ENCODE peak calls at places on chromosomes 7 and 10, in four cellular contexts. One of them, this sample, is unnamed. For H3K27me3, the result is how much of the 10 kb centered on the place peaks cover.

GRCh38 chr7:64882341-64883112 is 20.5 kb upstream of the ZNF273 start:
- DNase-seq in neuronal stem cell: no peak
- DNase-seq in spleen: peak
- DNase-seq in endothelial cell of umbilical vein: peak
- DNase-seq in this sample: peak

GRCh38 chr10:49179699-49180511 is 8.3 kb downstream of the TMEM273 start:
- DNase-seq in neuronal stem cell: no peak
- DNase-seq in spleen: peak
- DNase-seq in endothelial cell of umbilical vein: no peak
- DNase-seq in this sample: peak

GRCh38 chr10:85284778-85285397 is 956.5 kb downstream of the CCSER2 start:
- DNase-seq in endothelial cell of umbilical vein: no peak
- DNase-seq in neuronal stem cell: no peak
- DNase-seq in spleen: no peak
- DNase-seq in this sample: no peak

GRCh38 chr10:14244147-14244546 is 86.6 kb downstream of the FRMD4A start:
- DNase-seq in spleen: no peak
- DNase-seq in neuronal stem cell: no peak
- DNase-seq in endothelial cell of umbilical vein: no peak
- DNase-seq in this sample: no peak

GRCh38 chr7:105678811-105679495 is 97.7 kb upstream of the EFCAB10 start:
- DNase-seq in neuronal stem cell: no peak
- DNase-seq in spleen: peak
- DNase-seq in endothelial cell of umbilical vein: peak
- DNase-seq in this sample: peak

GRCh38 chr10:98956576-98957260 is 278.9 kb downstream of the HPSE2 start:
- DNase-seq in neuronal stem cell: no peak
- DNase-seq in endothelial cell of umbilical vein: no peak
- DNase-seq in spleen: no peak
- DNase-seq in this sample: no peak

GRCh38 chr7:45181286-45181960 is 23.8 kb downstream of the RAMP3 start:
- DNase-seq in endothelial cell of umbilical vein: no peak
- DNase-seq in spleen: peak
- DNase-seq in neuronal stem cell: no peak
- DNase-seq in this sample: peak

GRCh38 chr10:31758495-31758894 is 170.1 kb downstream of the ARHGAP12 start:
- DNase-seq in endothelial cell of umbilical vein: no peak
- DNase-seq in neuronal stem cell: no peak
- DNase-seq in spleen: no peak
- DNase-seq in this sample: no peak

GRCh38 chr10:24822557-24822956 is 98.9 kb upstream of the ARHGAP21 start:
- DNase-seq in spleen: no peak
- DNase-seq in endothelial cell of umbilical vein: no peak
- DNase-seq in neuronal stem cell: no peak
- DNase-seq in this sample: no peak

GRCh38 chr7:99919814-99920618 is 686 bp upstream of the TRIM4 start:
- DNase-seq in spleen: no peak
- DNase-seq in neuronal stem cell: no peak
- DNase-seq in endothelial cell of umbilical vein: no peak
- DNase-seq in this sample: no peak

GRCh38 chr7:74284781-74285259 is 4.4 kb upstream of the CLIP2 start:
- DNase-seq in endothelial cell of umbilical vein: no peak
- DNase-seq in spleen: no peak
- DNase-seq in neuronal stem cell: no peak
- DNase-seq in this sample: no peak

GRCh38 chr10:34751272-34751671 is 63.8 kb downstream of the PARD3 start:
- DNase-seq in spleen: no peak
- DNase-seq in neuronal stem cell: no peak
- DNase-seq in endothelial cell of umbilical vein: no peak
- DNase-seq in this sample: no peak

GRCh38 chr7:101792051-101792651 is 25.3 kb upstream of the CUX1 start:
- DNase-seq in neuronal stem cell: no peak
- DNase-seq in spleen: peak
- DNase-seq in endothelial cell of umbilical vein: no peak
- DNase-seq in this sample: no peak

GRCh38 chr10:131068760-131069159 is 242.8 kb downstream of the TCERG1L start:
- DNase-seq in spleen: peak
- DNase-seq in endothelial cell of umbilical vein: no peak
- DNase-seq in neuronal stem cell: no peak
- DNase-seq in this sample: no peak

GRCh38 chr10:89217057-89217990 is 10.2 kb upstream of the CH25H start:
- DNase-seq in neuronal stem cell: peak
- DNase-seq in spleen: no peak
- DNase-seq in endothelial cell of umbilical vein: peak
- DNase-seq in this sample: no peak

GRCh38 chr7:74057987-74058386 is 25.6 kb upstream of the LIMK1 start:
- DNase-seq in spleen: no peak
- DNase-seq in neuronal stem cell: no peak
- DNase-seq in endothelial cell of umbilical vein: no peak
- DNase-seq in this sample: no peak

GRCh38 chr7:102287465-102288146 is 938 bp downstream of the SH2B2 start:
- DNase-seq in spleen: peak
- DNase-seq in neuronal stem cell: no peak
- DNase-seq in endothelial cell of umbilical vein: no peak
- DNase-seq in this sample: no peak

GRCh38 chr7:118949031-118949430 is 724.5 kb downstream of the ANKRD7 start:
- DNase-seq in neuronal stem cell: no peak
- DNase-seq in endothelial cell of umbilical vein: no peak
- DNase-seq in spleen: no peak
- DNase-seq in this sample: no peak

GRCh38 chr10:127999291-127999690 is 92.4 kb downstream of the PTPRE start:
- DNase-seq in endothelial cell of umbilical vein: no peak
- DNase-seq in neuronal stem cell: no peak
- DNase-seq in spleen: no peak
- DNase-seq in this sample: no peak

GRCh38 chr10:48390933-48391845 is 84.7 kb downstream of the MAPK8 start:
- DNase-seq in endothelial cell of umbilical vein: peak
- DNase-seq in spleen: no peak
- DNase-seq in neuronal stem cell: no peak
- DNase-seq in this sample: no peak

GRCh38 chr7:8590791-8591190 is 157.4 kb downstream of the NXPH1 start:
- DNase-seq in neuronal stem cell: no peak
- DNase-seq in spleen: no peak
- DNase-seq in endothelial cell of umbilical vein: no peak
- DNase-seq in this sample: no peak

GRCh38 chr10:95391570-95392249 is 100.9 kb upstream of the PDLIM1 start:
- DNase-seq in neuronal stem cell: peak
- DNase-seq in spleen: no peak
- DNase-seq in endothelial cell of umbilical vein: no peak
- DNase-seq in this sample: no peak

GRCh38 chr7:73340514-73340913 is 12.6 kb downstream of the FKBP6 start:
- DNase-seq in spleen: peak
- DNase-seq in endothelial cell of umbilical vein: no peak
- DNase-seq in neuronal stem cell: no peak
- DNase-seq in this sample: no peak

GRCh38 chr7:148819697-148820332 is 64.3 kb downstream of the EZH2 start:
- DNase-seq in neuronal stem cell: no peak
- DNase-seq in spleen: no peak
- DNase-seq in endothelial cell of umbilical vein: peak
- DNase-seq in this sample: no peak

GRCh38 chr10:93755443-93756127 is 2.2 kb upstream of the LGI1 start:
- DNase-seq in endothelial cell of umbilical vein: no peak
- DNase-seq in spleen: no peak
- DNase-seq in neuronal stem cell: no peak
- DNase-seq in this sample: no peak

GRCh38 chr10:126969310-126969709 is 64.1 kb downstream of the DOCK1 start:
- DNase-seq in endothelial cell of umbilical vein: no peak
- DNase-seq in spleen: no peak
- DNase-seq in neuronal stem cell: no peak
- DNase-seq in this sample: no peak

GRCh38 chr7:1231214-1232102 is 1.2 kb upstream of the UNCX start:
- DNase-seq in spleen: peak
- DNase-seq in endothelial cell of umbilical vein: no peak
- DNase-seq in neuronal stem cell: no peak
- DNase-seq in this sample: peak

GRCh38 chr10:127162841-127163240 is 33.5 kb downstream of the INSYN2A start:
- DNase-seq in neuronal stem cell: no peak
- DNase-seq in spleen: no peak
- DNase-seq in endothelial cell of umbilical vein: no peak
- DNase-seq in this sample: no peak

GRCh38 chr7:118802726-118803125 is 578.2 kb downstream of the ANKRD7 start:
- DNase-seq in endothelial cell of umbilical vein: no peak
- DNase-seq in spleen: no peak
- DNase-seq in neuronal stem cell: no peak
- DNase-seq in this sample: no peak

GRCh38 chr7:99926351-99926750 is 3.1 kb downstream of the GJC3 start:
- DNase-seq in endothelial cell of umbilical vein: no peak
- DNase-seq in spleen: no peak
- DNase-seq in neuronal stem cell: no peak
- DNase-seq in this sample: no peak

GRCh38 chr10:103493911-103494877 is 689 bp downstream of the NEURL1 start:
- DNase-seq in spleen: peak
- DNase-seq in neuronal stem cell: no peak
- DNase-seq in endothelial cell of umbilical vein: no peak
- DNase-seq in this sample: peak

DNA sequence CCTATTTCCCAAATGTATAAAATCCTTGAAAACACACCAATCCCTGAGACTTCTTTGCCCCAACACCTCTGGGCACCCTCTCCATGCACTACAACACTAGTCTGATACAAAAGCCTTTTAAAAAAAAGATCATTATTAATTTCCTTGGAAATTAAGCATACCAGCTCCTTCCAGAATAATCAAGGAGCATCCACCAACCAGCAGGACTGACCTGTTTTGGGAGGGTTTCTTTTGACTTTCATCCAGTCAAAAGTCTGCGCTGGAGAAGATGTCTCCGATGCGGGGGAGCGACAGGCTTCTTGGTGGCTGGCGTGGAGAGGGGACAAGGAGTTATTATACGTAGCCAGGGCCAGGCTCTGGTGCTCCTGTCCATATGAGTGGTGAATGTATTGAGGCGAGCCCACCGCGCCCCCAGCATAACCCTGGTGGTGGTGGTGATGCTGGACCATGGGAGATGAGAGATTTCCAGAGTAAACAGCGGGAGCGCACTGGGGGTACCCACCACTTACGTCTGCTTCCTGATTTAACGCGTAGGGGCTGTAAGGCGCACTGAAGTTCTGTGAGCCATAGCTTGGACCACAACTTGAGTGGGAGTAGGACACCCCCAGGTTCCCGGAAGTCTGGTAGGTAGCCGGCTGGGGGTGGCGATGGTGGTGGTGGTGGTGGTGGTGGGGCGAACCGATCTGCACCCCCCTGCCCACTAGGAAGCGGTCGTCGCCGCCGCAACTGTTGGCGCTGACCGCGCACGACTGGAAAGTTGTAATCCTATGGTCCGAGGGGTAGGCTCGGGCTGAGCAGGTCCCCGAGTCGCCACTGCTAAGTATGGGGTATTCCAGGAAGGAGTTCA is 527 bp downstream of the HOXA1 start:
- DNase-seq in endothelial cell of umbilical vein: no peak
- DNase-seq in neuronal stem cell: peak
- DNase-seq in spleen: no peak
- DNase-seq in this sample: no peak
- H3K27me3 ChIP-seq in endothelial cell of umbilical vein: under half
- H3K27me3 ChIP-seq in neuronal stem cell: under half
- H3K27me3 ChIP-seq in spleen: under half
- H3K27me3 ChIP-seq in this sample: under half

GRCh38 chr10:92688573-92688926 is 1.2 kb upstream of the HHEX start:
- DNase-seq in neuronal stem cell: no peak
- DNase-seq in spleen: no peak
- DNase-seq in endothelial cell of umbilical vein: no peak
- DNase-seq in this sample: no peak
- H3K27me3 ChIP-seq in neuronal stem cell: under half
- H3K27me3 ChIP-seq in spleen: under half
- H3K27me3 ChIP-seq in endothelial cell of umbilical vein: under half
- H3K27me3 ChIP-seq in this sample: under half

DNA sequence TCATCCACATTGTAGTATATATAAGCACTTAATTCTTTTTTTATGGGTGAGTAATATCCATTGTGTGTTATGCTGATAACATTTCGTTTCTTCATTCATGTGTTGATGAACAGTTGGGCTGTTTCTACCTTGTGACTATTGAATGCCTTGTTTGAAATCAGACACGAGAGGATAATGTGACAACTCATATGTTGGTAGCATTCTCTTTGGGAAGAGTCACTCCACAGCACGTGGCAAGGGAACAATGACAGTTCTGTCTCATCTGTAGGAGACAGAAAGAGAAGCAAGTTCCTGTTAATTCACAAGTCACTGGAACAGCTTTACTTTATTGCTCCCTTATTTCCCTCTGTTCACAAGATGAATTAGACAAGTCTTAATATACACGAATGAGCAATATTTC is 125.2 kb downstream of the SEC23IP start:
- DNase-seq in endothelial cell of umbilical vein: no peak
- DNase-seq in neuronal stem cell: no peak
- DNase-seq in spleen: no peak
- DNase-seq in this sample: no peak
- H3K27me3 ChIP-seq in endothelial cell of umbilical vein: under half
- H3K27me3 ChIP-seq in neuronal stem cell: under half
- H3K27me3 ChIP-seq in spleen: under half
- H3K27me3 ChIP-seq in this sample: under half

GRCh38 chr7:155190608-155191536 is 106.8 kb upstream of the INSIG1 start:
- DNase-seq in neuronal stem cell: peak
- DNase-seq in endothelial cell of umbilical vein: peak
- DNase-seq in spleen: peak
- DNase-seq in this sample: peak

GRCh38 chr7:155188357-155188756 is 109.3 kb upstream of the INSIG1 start:
- DNase-seq in spleen: no peak
- DNase-seq in endothelial cell of umbilical vein: no peak
- DNase-seq in neuronal stem cell: no peak
- DNase-seq in this sample: no peak

GRCh38 chr7:155187061-155187785 is 110.5 kb upstream of the INSIG1 start:
- DNase-seq in neuronal stem cell: no peak
- DNase-seq in endothelial cell of umbilical vein: no peak
- DNase-seq in spleen: no peak
- DNase-seq in this sample: no peak

GRCh38 chr7:155189600-155189989 is 108.1 kb upstream of the INSIG1 start:
- DNase-seq in neuronal stem cell: no peak
- DNase-seq in endothelial cell of umbilical vein: no peak
- DNase-seq in spleen: no peak
- DNase-seq in this sample: no peak

GRCh38 chr7:155188821-155189599 is 108.7 kb upstream of the INSIG1 start:
- DNase-seq in endothelial cell of umbilical vein: no peak
- DNase-seq in spleen: no peak
- DNase-seq in neuronal stem cell: no peak
- DNase-seq in this sample: no peak
- H3K27me3 ChIP-seq in endothelial cell of umbilical vein: under half
- H3K27me3 ChIP-seq in spleen: under half
- H3K27me3 ChIP-seq in neuronal stem cell: under half
- H3K27me3 ChIP-seq in this sample: under half

GRCh38 chr10:51932530-51932929 is 233.1 kb upstream of the CSTF2T start:
- DNase-seq in neuronal stem cell: no peak
- DNase-seq in endothelial cell of umbilical vein: peak
- DNase-seq in spleen: no peak
- DNase-seq in this sample: no peak

GRCh38 chr10:51934373-51934772 is 235.0 kb upstream of the CSTF2T start:
- DNase-seq in spleen: no peak
- DNase-seq in endothelial cell of umbilical vein: no peak
- DNase-seq in neuronal stem cell: no peak
- DNase-seq in this sample: no peak

GRCh38 chr10:51937736-51938135 is 238.3 kb upstream of the CSTF2T start:
- DNase-seq in endothelial cell of umbilical vein: no peak
- DNase-seq in neuronal stem cell: no peak
- DNase-seq in spleen: no peak
- DNase-seq in this sample: no peak

GRCh38 chr10:51937313-51937712 is 237.9 kb upstream of the CSTF2T start:
- DNase-seq in endothelial cell of umbilical vein: no peak
- DNase-seq in spleen: no peak
- DNase-seq in neuronal stem cell: no peak
- DNase-seq in this sample: no peak
- H3K27me3 ChIP-seq in endothelial cell of umbilical vein: under half
- H3K27me3 ChIP-seq in spleen: under half
- H3K27me3 ChIP-seq in neuronal stem cell: under half
- H3K27me3 ChIP-seq in this sample: under half

GRCh38 chr7:140640060-140640611 is 477 bp downstream of the DENND2A start:
- DNase-seq in endothelial cell of umbilical vein: no peak
- DNase-seq in spleen: peak
- DNase-seq in neuronal stem cell: no peak
- DNase-seq in this sample: no peak
- H3K27me3 ChIP-seq in endothelial cell of umbilical vein: under half
- H3K27me3 ChIP-seq in spleen: under half
- H3K27me3 ChIP-seq in neuronal stem cell: under half
- H3K27me3 ChIP-seq in this sample: half or more